ENCODE peak calls at places on chromosomes 12 and 14, in ten cellular contexts. Z is testis; Q is GM12878; O is heart left ventricle; U is psoas muscle; N is PC-9; J is CD8-positive, alpha-beta T cell; K is body of pancreas; R is BJ; L is CD4-positive, alpha-beta T cell. G is an unnamed sample.

GRCh38 chr12:79534029-79534867 is 156.5 kb downstream of the PAWR start:
- DNase-seq in Z (no peak), Q (no peak), O (no peak), U (no peak), N (no peak), J (no peak), K (no peak), R (no peak), L (no peak), G (no peak)

GRCh38 chr12:100601626-100602025 is 28.1 kb downstream of the GAS2L3 start:
- DNase-seq in Z (no peak), Q (no peak), O (no peak), U (no peak), N (no peak), J (no peak), K (no peak), R (no peak), L (no peak), G (no peak)

GRCh38 chr12:27462851-27463250 is 16.3 kb downstream of the SMCO2 start:
- DNase-seq in Z (no peak), Q (no peak), O (peak; percentile 16), U (no peak), N (no peak), J (no peak), K (no peak), R (no peak), L (no peak), G (no peak)

GRCh38 chr12:43501705-43502104 is 50.3 kb downstream of the ADAMTS20 start:
- DNase-seq in Z (no peak), Q (no peak), O (no peak), U (no peak), N (no peak), J (no peak), K (no peak), R (no peak), L (no peak), G (no peak)

GRCh38 chr14:102249041-102249440 is 55.9 kb downstream of the MOK start:
- DNase-seq in Z (no peak), Q (no peak), O (no peak), U (no peak), N (no peak), J (no peak), K (no peak), R (no peak), L (no peak), G (no peak)

GRCh38 chr12:16669756-16670155 is 63.8 kb upstream of the LMO3 start:
- DNase-seq in Z (no peak), Q (no peak), O (no peak), U (no peak), N (no peak), J (no peak), K (no peak), R (no peak), L (no peak), G (no peak)

GRCh38 chr12:102480401-102480800 is at the start of gene IGF1:
- DNase-seq in Z (peak; percentile 23), Q (no peak), O (no peak), U (no peak), N (no peak), J (no peak), K (no peak), R (no peak), L (no peak), G (no peak)

GRCh38 chr12:129076466-129077325 is 223.4 kb downstream of the GLT1D1 start:
- DNase-seq in Z (no peak), Q (no peak), O (no peak), U (no peak), N (no peak), J (no peak), K (no peak), R (no peak), L (no peak), G (no peak)

GRCh38 chr14:105493921-105494605 is 3.0 kb downstream of the TEDC1 start:
- DNase-seq in Z (no peak), Q (no peak), O (no peak), U (peak; percentile 15), N (no peak), J (no peak), K (no peak), R (no peak), L (no peak), G (no peak)

GRCh38 chr12:48997719-48998496 is 1.3 kb downstream of the DDN start:
- DNase-seq in Z (no peak), Q (no peak), O (no peak), U (peak; percentile 48), N (peak; percentile 52), J (no peak), K (no peak), R (no peak), L (no peak), G (no peak)

DNA sequence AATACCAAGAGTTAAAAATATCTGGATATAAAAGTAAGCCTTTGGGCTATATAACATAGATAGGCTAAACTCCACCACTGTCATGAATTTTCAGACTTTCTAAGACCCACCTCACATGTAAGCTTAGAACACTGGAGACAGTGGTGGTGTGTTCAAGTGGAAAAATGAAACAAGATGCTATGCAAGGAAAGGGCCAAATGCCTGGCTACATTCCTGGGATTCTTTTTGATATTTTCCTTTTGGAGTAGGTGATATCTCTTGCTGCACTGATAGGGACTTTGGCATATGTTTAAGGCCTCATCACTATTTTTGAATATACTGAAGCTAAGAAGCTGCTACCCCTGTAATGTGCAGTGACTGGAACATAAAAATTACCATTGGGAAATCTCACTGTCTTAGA is 341.3 kb downstream of the SLC16A7 start:
- DNase-seq in Z (no peak), Q (no peak), O (no peak), U (no peak), N (no peak), J (no peak), K (no peak), R (no peak), L (no peak), G (no peak)
- H3K27me3 ChIP-seq in Z (no peaks in the 10 kb centered on the region), Q (no peaks in the 10 kb centered on the region), O (no peaks in the 10 kb centered on the region), U (no peaks in the 10 kb centered on the region), N (no peaks in the 10 kb centered on the region), J (no peaks in the 10 kb centered on the region), K (no peaks in the 10 kb centered on the region), R (no peaks in the 10 kb centered on the region), L (no peaks in the 10 kb centered on the region), G (no peaks in the 10 kb centered on the region)

GRCh38 chr12:105504286-105504685 is 173.8 kb downstream of the C12orf75 start:
- DNase-seq in Z (no peak), Q (no peak), O (no peak), U (no peak), N (no peak), J (no peak), K (no peak), R (no peak), L (no peak), G (no peak)

GRCh38 chr12:105502426-105502930 is 172.0 kb downstream of the C12orf75 start:
- DNase-seq in Z (no peak), Q (no peak), O (no peak), U (no peak), N (no peak), J (no peak), K (no peak), R (no peak), L (no peak), G (no peak)

GRCh38 chr12:105499223-105499622 is 168.7 kb downstream of the C12orf75 start:
- DNase-seq in Z (no peak), Q (no peak), O (no peak), U (no peak), N (no peak), J (no peak), K (no peak), R (no peak), L (no peak), G (no peak)
- TF ChIP-seq CTCF in Z (no peak), Q (no peak), O (no peak), U (no peak), N (no peak), J (no peak), K (no peak), R (no peak), L (no peak), G (no peak)

GRCh38 chr14:47966411-47966810 is 291.0 kb upstream of the MDGA2 start:
- DNase-seq in Z (no peak), Q (no peak), O (no peak), U (no peak), N (no peak), J (no peak), K (no peak), R (no peak), L (no peak), G (no peak)
- H3K27me3 ChIP-seq in Z (no peaks in the 10 kb centered on the region), Q (no peaks in the 10 kb centered on the region), O (no peaks in the 10 kb centered on the region), U (no peaks in the 10 kb centered on the region), N (no peaks in the 10 kb centered on the region), J (no peaks in the 10 kb centered on the region), K (no peaks in the 10 kb centered on the region), R (no peaks in the 10 kb centered on the region), L (no peaks in the 10 kb centered on the region), G (no peaks in the 10 kb centered on the region)

DNA sequence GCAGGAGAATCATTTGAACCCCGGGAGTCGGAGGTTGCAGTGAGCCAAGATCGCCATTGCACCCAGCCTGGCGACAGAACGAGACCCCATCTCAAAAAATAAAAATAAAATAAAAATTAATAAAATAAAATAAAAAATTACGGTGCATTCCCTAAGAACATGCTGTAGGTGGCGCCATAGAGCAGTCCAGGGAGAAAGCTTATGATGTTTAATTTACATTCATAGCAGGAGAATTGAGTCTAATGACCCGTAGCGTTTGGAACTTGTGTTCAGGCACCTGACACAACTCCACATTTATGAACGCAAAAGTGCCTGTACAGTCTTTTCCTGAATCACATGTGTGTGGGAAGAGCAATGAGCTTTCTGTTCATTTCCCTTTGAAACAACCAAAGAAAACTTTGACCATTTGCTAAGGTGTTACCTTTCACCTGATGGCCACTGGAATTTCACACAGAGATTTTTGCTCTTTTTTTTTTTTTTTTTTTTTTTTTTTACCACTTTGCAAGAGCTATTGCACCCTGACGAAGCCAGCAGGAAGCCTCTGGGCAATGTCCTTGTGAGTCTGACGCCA is 60.6 kb upstream of the KCNA1 start:
- DNase-seq in Z (peak; percentile 20), Q (no peak), O (no peak), U (no peak), N (peak; percentile 17), J (no peak), K (no peak), R (no peak), L (no peak), G (no peak)
- TF ChIP-seq CTCF in Z (peak; percentile 96), Q (peak; percentile 67), O (peak; percentile 79), U (peak; percentile 62), N (peak; percentile 87), J (peak; percentile 94), K (peak; percentile 70), R (peak; percentile 82), L (peak; percentile 66), G (no peak)

DNA sequence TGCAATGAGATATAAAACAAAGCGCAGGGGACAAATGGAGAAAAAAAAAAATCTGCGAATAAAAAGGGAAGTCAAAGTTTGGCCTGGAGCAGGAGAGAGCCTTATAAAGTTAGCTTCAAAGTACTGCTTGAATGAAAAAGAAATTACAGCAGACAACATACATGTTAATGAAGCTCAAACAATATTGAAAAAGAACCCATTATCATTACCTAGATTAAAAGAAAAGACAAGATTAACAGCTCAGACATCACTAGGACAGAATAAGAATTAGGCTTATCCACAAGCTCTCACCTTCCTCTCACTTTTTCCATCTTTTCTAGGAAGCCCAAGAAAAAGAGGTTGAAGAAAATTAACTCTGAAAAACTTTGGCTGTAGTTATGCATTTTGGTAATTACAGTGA is 503.5 kb downstream of the ETNK1 start:
- DNase-seq in Z (no peak), Q (no peak), O (no peak), U (no peak), N (no peak), J (no peak), K (no peak), R (no peak), L (no peak), G (no peak)
- H3K27me3 ChIP-seq in Z (no peaks in the 10 kb centered on the region), Q (no peaks in the 10 kb centered on the region), O (no peaks in the 10 kb centered on the region), U (no peaks in the 10 kb centered on the region), N (no peaks in the 10 kb centered on the region), J (no peaks in the 10 kb centered on the region), K (no peaks in the 10 kb centered on the region), R (no peaks in the 10 kb centered on the region), L (no peaks in the 10 kb centered on the region), G (no peaks in the 10 kb centered on the region)